ENCODE peak calls at places on chromosomes 3 and 15, in five cellular contexts. A, Z, U, I and G are unnamed samples.

GRCh38 chr3:141743305-141743704 is 5.2 kb downstream of the RNF7 start:
- DNase-seq in A (no peak), Z (no peak), U (no peak), I (no peak), G (no peak)

GRCh38 chr3:176937994-176938393 is 259.3 kb downstream of the TBL1XR1 start:
- DNase-seq in A (no peak), Z (no peak), U (no peak), I (no peak), G (no peak)

GRCh38 chr3:106397004-106397403 is 528.2 kb upstream of the CBLB start:
- DNase-seq in A (no peak), Z (no peak), U (no peak), I (no peak), G (no peak)

GRCh38 chr15:67521770-67522568 is 1.0 kb downstream of the C15orf61 start:
- DNase-seq in A (no peak), Z (no peak), U (no peak), I (no peak), G (peak)

GRCh38 chr3:25592510-25592968 is 72.2 kb downstream of the TOP2B start:
- DNase-seq in A (no peak), Z (no peak), U (no peak), I (no peak), G (peak)

GRCh38 chr3:40290396-40290795 is 19.1 kb upstream of the EIF1B start:
- DNase-seq in A (no peak), Z (no peak), U (no peak), I (no peak), G (no peak)

GRCh38 chr3:138359549-138360271 is 11.3 kb downstream of the MRAS start:
- DNase-seq in A (no peak), Z (no peak), U (no peak), I (no peak), G (no peak)

GRCh38 chr15:89098281-89098680 is 10.0 kb downstream of the ABHD2 start:
- DNase-seq in A (no peak), Z (no peak), U (no peak), I (no peak), G (no peak)

GRCh38 chr15:92812271-92812670 is 87.9 kb upstream of the CHD2 start:
- DNase-seq in A (no peak), Z (no peak), U (no peak), I (no peak), G (no peak)

GRCh38 chr3:170594528-170594927 is 8.7 kb upstream of the SLC7A14 start:
- DNase-seq in A (no peak), Z (no peak), U (no peak), I (no peak), G (no peak)

GRCh38 chr3:117873236-117873635 is 1161.4 kb downstream of the IGSF11 start:
- DNase-seq in A (no peak), Z (no peak), U (peak), I (no peak), G (no peak)

GRCh38 chr15:28943611-28944230 is 57.9 kb downstream of the APBA2 start:
- DNase-seq in A (no peak), Z (no peak), U (no peak), I (no peak), G (no peak)

GRCh38 chr3:151382671-151383070 is 1.9 kb downstream of the P2RY12 start:
- DNase-seq in A (no peak), Z (no peak), U (no peak), I (no peak), G (no peak)

GRCh38 chr15:99411234-99411633 is 154.6 kb upstream of the MEF2A start:
- DNase-seq in A (no peak), Z (no peak), U (no peak), I (no peak), G (no peak)

GRCh38 chr3:64008952-64009351 is 14.3 kb downstream of the PSMD6 start:
- DNase-seq in A (no peak), Z (no peak), U (no peak), I (no peak), G (no peak)

GRCh38 chr15:60611592-60612346 is 132.8 kb upstream of the ICE2 start:
- DNase-seq in A (no peak), Z (no peak), U (no peak), I (no peak), G (no peak)

GRCh38 chr3:171845541-171846284 is 2.6 kb downstream of the TMEM212 start:
- DNase-seq in A (no peak), Z (no peak), U (no peak), I (no peak), G (no peak)

GRCh38 chr15:75037685-75038084 is 14.3 kb downstream of the PPCDC start:
- DNase-seq in A (no peak), Z (no peak), U (no peak), I (no peak), G (no peak)

GRCh38 chr15:101372149-101372577 is 77.1 kb upstream of the SNRPA1 start:
- DNase-seq in A (no peak), Z (no peak), U (no peak), I (no peak), G (peak)

GRCh38 chr15:38930851-38931572 is 366.4 kb upstream of the RASGRP1 start:
- DNase-seq in A (no peak), Z (no peak), U (no peak), I (no peak), G (no peak)

GRCh38 chr3:49882182-49882581 is 12.5 kb upstream of the CAMKV start:
- DNase-seq in A (no peak), Z (no peak), U (no peak), I (no peak), G (no peak)

GRCh38 chr3:13891017-13891392 is 11.1 kb upstream of the WNT7A start:
- DNase-seq in A (no peak), Z (no peak), U (no peak), I (no peak), G (no peak)

GRCh38 chr3:12752803-12753202 is 6.3 kb downstream of the TMEM40 start:
- DNase-seq in A (no peak), Z (no peak), U (no peak), I (no peak), G (no peak)

GRCh38 chr3:102083971-102084370 is 234.7 kb downstream of the NFKBIZ start:
- DNase-seq in A (no peak), Z (no peak), U (no peak), I (no peak), G (peak)

GRCh38 chr3:29280675-29281264 is at the start of gene RBMS3:
- DNase-seq in A (peak), Z (peak), U (peak), I (no peak), G (peak)

GRCh38 chr3:44185396-44185915 is 56.2 kb upstream of the TOPAZ1 start:
- DNase-seq in A (no peak), Z (no peak), U (no peak), I (no peak), G (no peak)

GRCh38 chr3:32577174-32577573 is 6.5 kb upstream of the DYNC1LI1 start:
- DNase-seq in A (no peak), Z (no peak), U (no peak), I (no peak), G (no peak)

GRCh38 chr15:78063966-78064365 is 13.5 kb downstream of the TBC1D2B start:
- DNase-seq in A (no peak), Z (no peak), U (no peak), I (no peak), G (no peak)

GRCh38 chr3:76011121-76011520 is 225.8 kb upstream of the ZNF717 start:
- DNase-seq in A (no peak), Z (no peak), U (no peak), I (no peak), G (no peak)

GRCh38 chr3:44439499-44440295 is 37.8 kb downstream of the ZNF445 start:
- DNase-seq in A (no peak), Z (no peak), U (no peak), I (peak), G (no peak)